ENCODE peak calls at places on chromosome 13, in four cellular contexts. L is PC-3, Z is mesothelial cell of epicardium, P is endothelial cell. U is an unnamed sample.
A peak's percentile ranks its signal among the peaks of the same experiment; 100 is the strongest.

GRCh38 chr13:90246005-90246404 is 1101.5 kb upstream of the MIR17HG start:
- DNase-seq in L (no peak), Z (no peak), P (no peak), U (no peak)

GRCh38 chr13:41658057-41658642 is 200.8 kb downstream of the RGCC start:
- DNase-seq in L (no peak), P (no peak), Z (no peak), U (no peak)

GRCh38 chr13:113849981-113850721 is 13.7 kb downstream of the GAS6 start:
- DNase-seq in Z (no peak), P (no peak), L (no peak), U (no peak)

GRCh38 chr13:108044929-108045328 is 170.4 kb downstream of the LIG4 start:
- DNase-seq in Z (no peak), L (no peak), P (no peak), U (peak; percentile 60)

GRCh38 chr13:106329941-106330340 is 205.5 kb downstream of the EFNB2 start:
- DNase-seq in P (no peak), L (no peak), Z (no peak), U (no peak)

GRCh38 chr13:34155931-34156607 is 338.1 kb downstream of the RFC3 start:
- DNase-seq in P (no peak), Z (no peak), L (peak; percentile 88), U (no peak)

GRCh38 chr13:45522571-45522970 is 57.8 kb downstream of the COG3 start:
- DNase-seq in P (no peak), L (no peak), Z (no peak), U (no peak)

GRCh38 chr13:21142766-21143165 is 33.6 kb downstream of the SKA3 start:
- DNase-seq in L (no peak), Z (no peak), P (no peak), U (no peak)

GRCh38 chr13:76667551-76667950 is 218.7 kb downstream of the KCTD12 start:
- DNase-seq in P (no peak), Z (no peak), L (peak; percentile 27), U (no peak)

GRCh38 chr13:97935071-97935470 is 18.4 kb upstream of the IPO5 start:
- DNase-seq in P (no peak), Z (no peak), L (no peak), U (no peak)

GRCh38 chr13:37869506-37869755 is 141 bp downstream of the TRPC4 start:
- DNase-seq in Z (peak; percentile 44), P (no peak), L (no peak), U (peak; percentile 15)

GRCh38 chr13:98540476-98540875 is 36.4 kb downstream of the STK24 start:
- DNase-seq in L (no peak), Z (no peak), P (no peak), U (no peak)

GRCh38 chr13:106234656-106235055 is 300.8 kb downstream of the EFNB2 start:
- DNase-seq in P (no peak), Z (no peak), L (no peak), U (no peak)

GRCh38 chr13:34847751-34848150 is 94.3 kb upstream of the NBEA start:
- DNase-seq in Z (no peak), L (peak; percentile 43), P (no peak), U (no peak)

GRCh38 chr13:39407138-39407537 is 195.9 kb downstream of the LHFPL6 start:
- DNase-seq in L (no peak), P (no peak), Z (no peak), U (no peak)

GRCh38 chr13:76939215-76939614 is 9.1 kb upstream of the ACOD1 start:
- DNase-seq in Z (no peak), L (peak; percentile 13), P (no peak), U (no peak)

GRCh38 chr13:110354209-110354627 is 47.1 kb downstream of the COL4A2 start:
- DNase-seq in Z (no peak), P (no peak), L (peak; percentile 17), U (no peak)
- TF ChIP-seq CTCF in Z (no peak), P (no peak), L (no peak), U (no peak)

GRCh38 chr13:91950803-91951202 is 552.4 kb downstream of the GPC5 start:
- DNase-seq in Z (no peak), L (no peak), P (no peak), U (no peak)

GRCh38 chr13:91946498-91947070 is 548.2 kb downstream of the GPC5 start:
- DNase-seq in Z (no peak), P (peak; percentile 12), L (peak; percentile 23), U (no peak)
- TF ChIP-seq CTCF in Z (peak; percentile 49), P (peak; percentile 3), L (peak; percentile 57), U (peak; percentile 25)

DNA sequence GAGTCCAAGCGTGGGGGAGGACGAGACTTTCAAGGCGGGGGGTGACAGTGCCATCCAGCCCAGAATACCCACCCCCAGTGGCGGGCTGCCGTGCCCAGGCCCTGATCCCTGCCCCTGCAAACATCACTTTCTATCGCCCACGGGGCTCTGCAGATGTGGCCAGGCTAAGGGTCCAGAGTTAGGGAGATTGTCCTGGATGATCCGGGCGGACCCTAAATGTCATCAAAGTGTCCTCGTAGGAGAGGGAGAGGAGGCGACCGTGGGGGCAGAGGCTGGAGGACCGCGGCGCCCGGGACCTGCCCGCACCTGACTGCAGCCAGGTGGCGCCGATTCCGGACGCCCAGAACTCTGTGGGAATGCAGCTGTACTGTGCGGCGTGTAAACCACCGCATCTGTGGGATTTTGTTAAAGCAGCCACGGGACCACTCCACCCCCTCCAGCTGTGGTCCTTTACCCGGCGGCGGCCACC is 32.4 kb downstream of the GJA3 start:
- DNase-seq in Z (no peak), P (no peak), L (peak; percentile 50), U (no peak)
- TF ChIP-seq CTCF in Z (no peak), P (no peak), L (peak; percentile 71), U (no peak)

DNA sequence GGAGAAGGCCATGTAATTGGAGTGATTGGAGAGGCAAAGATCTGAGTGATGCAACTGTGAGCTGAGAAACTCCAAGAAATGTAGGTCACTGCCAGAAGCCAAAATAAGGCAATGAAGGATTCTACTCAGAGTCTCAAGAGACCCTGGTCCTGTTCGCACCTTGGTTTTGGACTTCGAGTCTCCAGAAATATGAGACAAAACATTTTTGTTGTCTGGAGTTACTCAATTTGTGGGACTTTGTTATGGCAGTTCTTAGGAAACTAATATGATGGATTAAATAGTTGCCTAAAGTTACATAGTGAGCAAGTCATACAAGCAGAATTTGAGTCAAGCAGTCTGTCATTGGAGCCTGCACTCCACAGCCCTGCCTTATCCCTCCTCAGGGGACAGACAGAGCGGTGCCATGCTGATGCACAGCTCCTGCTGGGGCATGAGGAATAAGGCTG is 104.2 kb downstream of the ITGBL1 start:
- DNase-seq in Z (no peak), P (no peak), L (no peak), U (no peak)
- TF ChIP-seq CTCF in Z (no peak), P (no peak), L (no peak), U (no peak)

DNA sequence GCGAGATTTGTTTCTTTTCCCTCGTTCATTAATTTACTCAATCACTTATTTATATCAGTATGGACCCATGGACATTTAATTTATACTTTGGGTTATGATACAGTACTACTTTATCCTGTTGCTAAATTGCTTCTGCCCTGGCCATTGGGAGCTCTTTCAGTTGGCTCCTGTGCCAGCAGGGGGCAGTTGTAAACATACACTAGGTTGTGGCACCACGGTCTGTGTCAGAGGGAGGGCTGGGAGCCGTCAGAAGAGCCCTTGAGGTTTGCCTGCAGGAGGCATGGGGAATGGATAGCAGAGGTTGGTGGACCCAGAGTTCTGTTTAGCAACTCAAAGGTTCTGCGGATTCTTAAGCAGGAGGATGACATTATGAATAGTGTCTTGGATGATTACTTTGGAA is 94.3 kb downstream of the ERCC5 start:
- DNase-seq in Z (no peak), P (no peak), L (no peak), U (no peak)
- TF ChIP-seq CTCF in Z (no peak), P (no peak), L (peak; percentile 25), U (no peak)

GRCh38 chr13:23672616-23673015 is 102.4 kb downstream of the TNFRSF19 start:
- DNase-seq in P (no peak), Z (no peak), L (no peak), U (no peak)
- TF ChIP-seq CTCF in P (no peak), Z (no peak), L (no peak), U (no peak)

DNA sequence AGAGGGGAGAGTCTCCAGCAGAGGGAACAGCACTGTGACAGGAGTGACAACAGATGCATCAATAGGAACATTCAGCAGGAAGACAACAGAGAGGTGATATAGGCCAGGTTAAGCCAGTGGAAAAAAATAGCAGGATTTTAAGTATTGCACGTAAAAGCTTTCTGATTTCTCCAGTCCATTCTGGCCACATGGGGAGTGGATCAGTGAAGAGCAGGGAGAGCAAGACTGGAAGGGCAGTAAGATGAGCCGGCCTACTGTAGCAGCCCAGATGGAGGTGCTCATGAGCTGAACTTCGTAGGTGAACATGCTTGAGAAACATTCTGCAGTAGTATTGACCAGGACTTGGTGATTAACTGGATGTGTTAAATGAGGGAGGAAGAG is 1.7 kb downstream of the UTP14C start:
- DNase-seq in Z (no peak), L (no peak), P (no peak), U (no peak)
- TF ChIP-seq CTCF in Z (no peak), L (peak; percentile 15), P (no peak), U (no peak)

DNA sequence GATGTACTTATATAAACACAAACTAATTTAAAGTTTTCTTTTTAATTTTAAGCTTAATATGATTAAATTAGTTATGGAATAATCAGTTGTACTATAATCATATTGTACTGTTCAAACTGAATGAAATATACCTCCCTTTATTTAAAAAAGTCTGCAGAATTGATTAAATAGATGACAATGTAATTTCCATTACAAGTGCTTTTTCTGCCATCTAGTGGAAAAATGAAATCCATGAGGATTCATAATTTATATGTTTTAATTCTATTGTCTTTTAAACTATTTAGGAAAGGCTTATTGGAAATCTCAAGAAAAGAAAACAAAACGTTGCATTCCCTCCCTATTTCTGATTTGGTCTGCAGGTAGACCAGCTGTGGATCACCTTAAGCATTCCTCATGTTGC is 30.8 kb downstream of the MZT1 start:
- DNase-seq in Z (no peak), L (peak; percentile 46), P (no peak), U (no peak)
- TF ChIP-seq CTCF in Z (peak; percentile 50), L (peak; percentile 59), P (no peak), U (no peak)